ENCODE peak calls at places on chromosome 17, in five cellular contexts. M is SHP77, X is A549, C is NCI-H1092 treated with DMSO at 0.1 percent for 48 hours, V is globus pallidus. P is an unnamed sample.

GRCh38 chr17:82679586-82680465 is 18.7 kb downstream of the RAB40B start:
- DNase-seq in M (no peak), X (no peak), V (no peak), C (no peak), P (no peak)

GRCh38 chr17:32876414-32877163 is at the start of gene MYO1D:
- DNase-seq in X (peak), C (peak), M (no peak), V (peak), P (no peak)

GRCh38 chr17:60604686-60605334 is 4.8 kb downstream of the PPM1D start:
- DNase-seq in C (no peak), M (no peak), X (no peak), V (no peak), P (no peak)

GRCh38 chr17:75764711-75765421 is at the start of gene GALK1:
- DNase-seq in M (peak), C (peak), V (peak), X (peak), P (no peak)

GRCh38 chr17:36942031-36942599 is 4.8 kb downstream of the LHX1 start:
- DNase-seq in M (no peak), C (no peak), V (no peak), X (no peak), P (no peak)

GRCh38 chr17:78541488-78542237 is 35.5 kb downstream of the DNAH17 start:
- DNase-seq in M (no peak), V (no peak), C (no peak), X (peak), P (no peak)

GRCh38 chr17:2084766-2085647 is 30.1 kb downstream of the HIC1 start:
- DNase-seq in V (no peak), C (no peak), M (no peak), X (no peak), P (no peak)

GRCh38 chr17:35161281-35161761 is 13.7 kb downstream of the UNC45B start:
- DNase-seq in V (no peak), C (no peak), M (no peak), X (no peak), P (no peak)

GRCh38 chr17:38469875-38470274 is 41.6 kb downstream of the ARHGAP23 start:
- DNase-seq in M (no peak), C (no peak), V (peak), X (no peak), P (no peak)

GRCh38 chr17:78962345-78962983 is 17.3 kb downstream of the LGALS3BP start:
- DNase-seq in C (no peak), V (no peak), M (no peak), X (no peak), P (no peak)

GRCh38 chr17:3615160-3615870 is 6.1 kb upstream of the TRPV1 start:
- DNase-seq in M (no peak), C (no peak), V (no peak), X (no peak), P (no peak)

P was measured in GM12878.